ENCODE peak calls at places on chromosomes 1 and 21, in four cellular contexts. One of them, this sample, is unnamed.

GRCh38 chr21:34980423-34981115 is 68.5 kb downstream of the RUNX1 start:
- DNase-seq in stimulated activated CD4-positive, alpha-beta T cell treated with anti-CD3 and anti-CD28 coated beads, Interleukin-1b, Interleukin-23, amount 100 ng/mL, for 48 hours: no peak
- DNase-seq in SHP77: no peak
- DNase-seq in aorta: no peak
- DNase-seq in this sample: no peak

GRCh38 chr1:1919304-1920056 is 401 bp upstream of the TMEM52 start:
- DNase-seq in stimulated activated CD4-positive, alpha-beta T cell treated with anti-CD3 and anti-CD28 coated beads, Interleukin-1b, Interleukin-23, amount 100 ng/mL, for 48 hours: peak
- DNase-seq in aorta: peak
- DNase-seq in SHP77: peak
- DNase-seq in this sample: peak

GRCh38 chr1:3312894-3313578 is 141.4 kb upstream of the ARHGEF16 start:
- DNase-seq in SHP77: peak
- DNase-seq in stimulated activated CD4-positive, alpha-beta T cell treated with anti-CD3 and anti-CD28 coated beads, Interleukin-1b, Interleukin-23, amount 100 ng/mL, for 48 hours: peak
- DNase-seq in aorta: peak
- DNase-seq in this sample: peak

GRCh38 chr1:181396171-181396670 is 87.1 kb upstream of the CACNA1E start:
- DNase-seq in SHP77: no peak
- DNase-seq in stimulated activated CD4-positive, alpha-beta T cell treated with anti-CD3 and anti-CD28 coated beads, Interleukin-1b, Interleukin-23, amount 100 ng/mL, for 48 hours: peak
- DNase-seq in aorta: no peak
- DNase-seq in this sample: no peak

GRCh38 chr1:33758698-33759097 is 105.2 kb upstream of the HMGB4 start:
- DNase-seq in aorta: no peak
- DNase-seq in stimulated activated CD4-positive, alpha-beta T cell treated with anti-CD3 and anti-CD28 coated beads, Interleukin-1b, Interleukin-23, amount 100 ng/mL, for 48 hours: no peak
- DNase-seq in SHP77: no peak
- DNase-seq in this sample: no peak

GRCh38 chr1:78833491-78833890 is 173.0 kb downstream of the ADGRL4 start:
- DNase-seq in stimulated activated CD4-positive, alpha-beta T cell treated with anti-CD3 and anti-CD28 coated beads, Interleukin-1b, Interleukin-23, amount 100 ng/mL, for 48 hours: no peak
- DNase-seq in SHP77: peak
- DNase-seq in aorta: no peak
- DNase-seq in this sample: no peak

GRCh38 chr1:86191958-86192357 is 35.4 kb upstream of the COL24A1 start:
- DNase-seq in SHP77: no peak
- DNase-seq in stimulated activated CD4-positive, alpha-beta T cell treated with anti-CD3 and anti-CD28 coated beads, Interleukin-1b, Interleukin-23, amount 100 ng/mL, for 48 hours: no peak
- DNase-seq in aorta: no peak
- DNase-seq in this sample: no peak

GRCh38 chr1:155082941-155083541 is 4.4 kb downstream of the EFNA3 start:
- DNase-seq in SHP77: no peak
- DNase-seq in stimulated activated CD4-positive, alpha-beta T cell treated with anti-CD3 and anti-CD28 coated beads, Interleukin-1b, Interleukin-23, amount 100 ng/mL, for 48 hours: no peak
- DNase-seq in aorta: no peak
- DNase-seq in this sample: no peak

GRCh38 chr1:156949127-156949526 is 28.7 kb downstream of the LRRC71 start:
- DNase-seq in aorta: no peak
- DNase-seq in SHP77: no peak
- DNase-seq in stimulated activated CD4-positive, alpha-beta T cell treated with anti-CD3 and anti-CD28 coated beads, Interleukin-1b, Interleukin-23, amount 100 ng/mL, for 48 hours: no peak
- DNase-seq in this sample: no peak

GRCh38 chr1:42962641-42963377 is 4.1 kb upstream of the SLC2A1 start:
- DNase-seq in stimulated activated CD4-positive, alpha-beta T cell treated with anti-CD3 and anti-CD28 coated beads, Interleukin-1b, Interleukin-23, amount 100 ng/mL, for 48 hours: no peak
- DNase-seq in aorta: peak
- DNase-seq in SHP77: peak
- DNase-seq in this sample: no peak

GRCh38 chr21:41633627-41634026 is 125.7 kb upstream of the TMPRSS2 start:
- DNase-seq in stimulated activated CD4-positive, alpha-beta T cell treated with anti-CD3 and anti-CD28 coated beads, Interleukin-1b, Interleukin-23, amount 100 ng/mL, for 48 hours: no peak
- DNase-seq in aorta: no peak
- DNase-seq in SHP77: no peak
- DNase-seq in this sample: no peak

GRCh38 chr1:157240495-157241184 is 102.4 kb upstream of the ETV3 start:
- DNase-seq in stimulated activated CD4-positive, alpha-beta T cell treated with anti-CD3 and anti-CD28 coated beads, Interleukin-1b, Interleukin-23, amount 100 ng/mL, for 48 hours: no peak
- DNase-seq in aorta: no peak
- DNase-seq in SHP77: no peak
- DNase-seq in this sample: peak

GRCh38 chr1:147809236-147809635 is 48.8 kb upstream of the GJA5 start:
- DNase-seq in SHP77: no peak
- DNase-seq in stimulated activated CD4-positive, alpha-beta T cell treated with anti-CD3 and anti-CD28 coated beads, Interleukin-1b, Interleukin-23, amount 100 ng/mL, for 48 hours: no peak
- DNase-seq in aorta: no peak
- DNase-seq in this sample: no peak

GRCh38 chr1:180151508-180151907 is 3.2 kb upstream of the QSOX1 start:
- DNase-seq in aorta: no peak
- DNase-seq in SHP77: peak
- DNase-seq in stimulated activated CD4-positive, alpha-beta T cell treated with anti-CD3 and anti-CD28 coated beads, Interleukin-1b, Interleukin-23, amount 100 ng/mL, for 48 hours: no peak
- DNase-seq in this sample: no peak